ENCODE peak calls at places on chromosomes 16 and 17, in nine cellular contexts. One of them, this sample, is unnamed.

GRCh38 chr16:74606521-74607309 is at the start of gene GLG1:
- DNase-seq in uterus: peak
- DNase-seq in fibroblast of mammary gland: peak
- DNase-seq in adrenal gland: peak
- DNase-seq in tibial nerve: peak
- DNase-seq in CD8-positive, alpha-beta T cell: peak
- DNase-seq in coronary artery: peak
- DNase-seq in mammary epithelial cell: peak
- DNase-seq in Peyer's patch: peak
- DNase-seq in this sample: peak

GRCh38 chr16:73217654-73218053 is 169.7 kb upstream of the ZFHX3 start:
- DNase-seq in uterus: no peak
- DNase-seq in fibroblast of mammary gland: no peak
- DNase-seq in adrenal gland: no peak
- DNase-seq in tibial nerve: no peak
- DNase-seq in CD8-positive, alpha-beta T cell: no peak
- DNase-seq in coronary artery: no peak
- DNase-seq in mammary epithelial cell: no peak
- DNase-seq in Peyer's patch: no peak
- DNase-seq in this sample: no peak

GRCh38 chr17:78163881-78164747 is 4.3 kb upstream of the SYNGR2 start:
- DNase-seq in uterus: no peak
- DNase-seq in fibroblast of mammary gland: no peak
- DNase-seq in adrenal gland: no peak
- DNase-seq in tibial nerve: no peak
- DNase-seq in CD8-positive, alpha-beta T cell: no peak
- DNase-seq in coronary artery: no peak
- DNase-seq in mammary epithelial cell: no peak
- DNase-seq in Peyer's patch: no peak
- DNase-seq in this sample: no peak

GRCh38 chr17:80030730-80031410 is 4.8 kb downstream of the TBC1D16 start:
- DNase-seq in uterus: no peak
- DNase-seq in fibroblast of mammary gland: no peak
- DNase-seq in adrenal gland: no peak
- DNase-seq in tibial nerve: no peak
- DNase-seq in CD8-positive, alpha-beta T cell: no peak
- DNase-seq in coronary artery: no peak
- DNase-seq in mammary epithelial cell: peak
- DNase-seq in Peyer's patch: peak
- DNase-seq in this sample: no peak

GRCh38 chr16:3035972-3036725 is 595 bp downstream of the BICDL2 start:
- DNase-seq in uterus: no peak
- DNase-seq in fibroblast of mammary gland: no peak
- DNase-seq in adrenal gland: no peak
- DNase-seq in tibial nerve: no peak
- DNase-seq in CD8-positive, alpha-beta T cell: no peak
- DNase-seq in coronary artery: no peak
- DNase-seq in mammary epithelial cell: no peak
- DNase-seq in Peyer's patch: no peak
- DNase-seq in this sample: no peak

GRCh38 chr17:39996789-39997188 is 16.2 kb downstream of the PSMD3 start:
- DNase-seq in uterus: no peak
- DNase-seq in fibroblast of mammary gland: no peak
- DNase-seq in adrenal gland: peak
- DNase-seq in tibial nerve: no peak
- DNase-seq in CD8-positive, alpha-beta T cell: no peak
- DNase-seq in coronary artery: no peak
- DNase-seq in mammary epithelial cell: no peak
- DNase-seq in Peyer's patch: no peak
- DNase-seq in this sample: no peak

GRCh38 chr17:71460943-71461342 is 659.9 kb upstream of the SOX9 start:
- DNase-seq in uterus: no peak
- DNase-seq in fibroblast of mammary gland: peak
- DNase-seq in adrenal gland: peak
- DNase-seq in tibial nerve: no peak
- DNase-seq in CD8-positive, alpha-beta T cell: no peak
- DNase-seq in coronary artery: no peak
- DNase-seq in mammary epithelial cell: no peak
- DNase-seq in Peyer's patch: peak
- DNase-seq in this sample: no peak

GRCh38 chr17:48037924-48038323 is 327 bp upstream of the COPZ2 start:
- DNase-seq in uterus: no peak
- DNase-seq in fibroblast of mammary gland: no peak
- DNase-seq in adrenal gland: no peak
- DNase-seq in tibial nerve: no peak
- DNase-seq in CD8-positive, alpha-beta T cell: no peak
- DNase-seq in coronary artery: no peak
- DNase-seq in mammary epithelial cell: no peak
- DNase-seq in Peyer's patch: no peak
- DNase-seq in this sample: no peak

GRCh38 chr16:57318240-57318970 is 33.9 kb upstream of the PLLP start:
- DNase-seq in uterus: no peak
- DNase-seq in fibroblast of mammary gland: no peak
- DNase-seq in adrenal gland: peak
- DNase-seq in tibial nerve: no peak
- DNase-seq in CD8-positive, alpha-beta T cell: no peak
- DNase-seq in coronary artery: peak
- DNase-seq in mammary epithelial cell: no peak
- DNase-seq in Peyer's patch: no peak
- DNase-seq in this sample: no peak

GRCh38 chr16:1639282-1639681 is 27.1 kb downstream of the CRAMP1 start:
- DNase-seq in uterus: no peak
- DNase-seq in fibroblast of mammary gland: no peak
- DNase-seq in adrenal gland: no peak
- DNase-seq in tibial nerve: no peak
- DNase-seq in CD8-positive, alpha-beta T cell: no peak
- DNase-seq in coronary artery: no peak
- DNase-seq in mammary epithelial cell: no peak
- DNase-seq in Peyer's patch: no peak
- DNase-seq in this sample: no peak

GRCh38 chr16:86086471-86086870 is 187.5 kb downstream of the IRF8 start:
- DNase-seq in uterus: no peak
- DNase-seq in fibroblast of mammary gland: no peak
- DNase-seq in adrenal gland: no peak
- DNase-seq in tibial nerve: peak
- DNase-seq in CD8-positive, alpha-beta T cell: no peak
- DNase-seq in coronary artery: no peak
- DNase-seq in mammary epithelial cell: no peak
- DNase-seq in Peyer's patch: peak
- DNase-seq in this sample: no peak

GRCh38 chr17:68775338-68775737 is 174.2 kb upstream of the FAM20A start:
- DNase-seq in uterus: no peak
- DNase-seq in fibroblast of mammary gland: peak
- DNase-seq in adrenal gland: no peak
- DNase-seq in tibial nerve: no peak
- DNase-seq in CD8-positive, alpha-beta T cell: no peak
- DNase-seq in coronary artery: no peak
- DNase-seq in mammary epithelial cell: no peak
- DNase-seq in Peyer's patch: no peak
- DNase-seq in this sample: no peak

GRCh38 chr16:3857189-3858013 is 23.1 kb downstream of the CREBBP start:
- DNase-seq in uterus: peak
- DNase-seq in fibroblast of mammary gland: peak
- DNase-seq in adrenal gland: peak
- DNase-seq in tibial nerve: no peak
- DNase-seq in CD8-positive, alpha-beta T cell: no peak
- DNase-seq in coronary artery: no peak
- DNase-seq in mammary epithelial cell: peak
- DNase-seq in Peyer's patch: peak
- DNase-seq in this sample: peak

GRCh38 chr16:83561876-83562275 is 245.9 kb upstream of the HSBP1 start:
- DNase-seq in uterus: no peak
- DNase-seq in fibroblast of mammary gland: no peak
- DNase-seq in adrenal gland: no peak
- DNase-seq in tibial nerve: no peak
- DNase-seq in CD8-positive, alpha-beta T cell: no peak
- DNase-seq in coronary artery: no peak
- DNase-seq in mammary epithelial cell: peak
- DNase-seq in Peyer's patch: no peak
- DNase-seq in this sample: no peak

GRCh38 chr16:53945996-53946395 is 242.0 kb downstream of the FTO start:
- DNase-seq in uterus: no peak
- DNase-seq in fibroblast of mammary gland: peak
- DNase-seq in adrenal gland: no peak
- DNase-seq in tibial nerve: no peak
- DNase-seq in CD8-positive, alpha-beta T cell: no peak
- DNase-seq in coronary artery: no peak
- DNase-seq in mammary epithelial cell: peak
- DNase-seq in Peyer's patch: no peak
- DNase-seq in this sample: no peak

GRCh38 chr17:47315451-47316266 is 8.1 kb upstream of the EFCAB13 start:
- DNase-seq in uterus: peak
- DNase-seq in fibroblast of mammary gland: peak
- DNase-seq in adrenal gland: peak
- DNase-seq in tibial nerve: no peak
- DNase-seq in CD8-positive, alpha-beta T cell: no peak
- DNase-seq in coronary artery: no peak
- DNase-seq in mammary epithelial cell: peak
- DNase-seq in Peyer's patch: peak
- DNase-seq in this sample: peak

DNA sequence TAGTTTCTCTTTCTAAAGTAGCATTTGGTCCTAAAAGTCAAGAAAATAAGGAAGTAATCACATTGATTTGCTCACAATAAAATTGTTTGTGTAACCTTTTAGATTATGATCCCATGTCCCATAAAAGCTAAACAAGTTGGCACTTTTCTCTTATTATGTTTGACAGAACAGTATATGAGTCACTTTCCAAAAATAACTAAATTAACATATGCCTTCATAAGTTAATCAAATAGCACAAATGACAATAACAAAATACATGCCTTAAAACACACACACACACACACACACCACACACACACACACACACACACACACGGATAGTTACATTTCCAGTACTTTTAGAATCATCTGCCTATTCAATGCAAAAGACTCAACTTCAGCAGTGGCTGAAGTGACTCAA is 2.8 kb downstream of the MED13 start:
- DNase-seq in uterus: no peak
- DNase-seq in fibroblast of mammary gland: peak
- DNase-seq in adrenal gland: no peak
- DNase-seq in tibial nerve: no peak
- DNase-seq in CD8-positive, alpha-beta T cell: no peak
- DNase-seq in coronary artery: no peak
- DNase-seq in mammary epithelial cell: peak
- DNase-seq in Peyer's patch: no peak
- DNase-seq in this sample: no peak
- H3K4me3 ChIP-seq in uterus: peak
- H3K4me3 ChIP-seq in fibroblast of mammary gland: peak
- H3K4me3 ChIP-seq in adrenal gland: peak
- H3K4me3 ChIP-seq in tibial nerve: no peak
- H3K4me3 ChIP-seq in CD8-positive, alpha-beta T cell: no peak
- H3K4me3 ChIP-seq in coronary artery: peak
- H3K4me3 ChIP-seq in mammary epithelial cell: no peak
- H3K4me3 ChIP-seq in Peyer's patch: peak
- H3K4me3 ChIP-seq in this sample: peak

DNA sequence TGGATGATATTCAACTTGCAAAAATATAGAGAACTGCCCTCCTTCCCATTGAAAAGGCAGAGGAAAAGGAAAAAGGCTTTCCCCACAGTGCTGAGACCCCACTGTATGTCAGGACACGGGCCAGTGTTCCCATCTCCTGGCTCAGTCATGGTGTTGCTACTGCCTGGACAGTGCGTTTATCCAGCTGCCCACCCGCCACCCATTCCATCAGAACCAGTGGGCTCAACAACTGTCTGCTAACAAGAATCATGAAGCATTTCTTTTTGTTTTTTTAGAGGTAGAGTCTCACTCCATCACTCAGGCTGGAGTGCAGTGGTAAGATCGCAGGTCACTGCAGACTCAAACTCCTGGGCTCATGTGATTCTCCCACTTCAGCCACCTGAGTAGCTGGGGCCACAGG is 11.3 kb downstream of the FBXO31 start:
- DNase-seq in uterus: no peak
- DNase-seq in fibroblast of mammary gland: no peak
- DNase-seq in adrenal gland: no peak
- DNase-seq in tibial nerve: no peak
- DNase-seq in CD8-positive, alpha-beta T cell: no peak
- DNase-seq in coronary artery: no peak
- DNase-seq in mammary epithelial cell: no peak
- DNase-seq in Peyer's patch: no peak
- DNase-seq in this sample: no peak
- TF ChIP-seq CTCF in uterus: no peak
- TF ChIP-seq CTCF in fibroblast of mammary gland: no peak
- TF ChIP-seq CTCF in adrenal gland: no peak
- TF ChIP-seq CTCF in tibial nerve: no peak
- TF ChIP-seq CTCF in CD8-positive, alpha-beta T cell: no peak
- TF ChIP-seq CTCF in coronary artery: no peak
- TF ChIP-seq CTCF in mammary epithelial cell: no peak
- TF ChIP-seq CTCF in Peyer's patch: no peak
- TF ChIP-seq CTCF in this sample: no peak

GRCh38 chr17:75087558-75088453 is at the start of gene SLC16A5:
- DNase-seq in uterus: peak
- DNase-seq in fibroblast of mammary gland: peak
- DNase-seq in adrenal gland: peak
- DNase-seq in tibial nerve: peak
- DNase-seq in CD8-positive, alpha-beta T cell: peak
- DNase-seq in coronary artery: peak
- DNase-seq in mammary epithelial cell: peak
- DNase-seq in Peyer's patch: peak
- DNase-seq in this sample: no peak

GRCh38 chr17:75087182-75087557 is 584 bp upstream of the SLC16A5 start:
- DNase-seq in uterus: no peak
- DNase-seq in fibroblast of mammary gland: no peak
- DNase-seq in adrenal gland: no peak
- DNase-seq in tibial nerve: no peak
- DNase-seq in CD8-positive, alpha-beta T cell: no peak
- DNase-seq in coronary artery: no peak
- DNase-seq in mammary epithelial cell: no peak
- DNase-seq in Peyer's patch: no peak
- DNase-seq in this sample: no peak

GRCh38 chr17:75090871-75091854 is 3.4 kb downstream of the SLC16A5 start:
- DNase-seq in uterus: no peak
- DNase-seq in fibroblast of mammary gland: no peak
- DNase-seq in adrenal gland: no peak
- DNase-seq in tibial nerve: no peak
- DNase-seq in CD8-positive, alpha-beta T cell: no peak
- DNase-seq in coronary artery: no peak
- DNase-seq in mammary epithelial cell: no peak
- DNase-seq in Peyer's patch: peak
- DNase-seq in this sample: no peak

GRCh38 chr17:75088465-75088895 is 726 bp downstream of the SLC16A5 start:
- DNase-seq in uterus: no peak
- DNase-seq in fibroblast of mammary gland: no peak
- DNase-seq in adrenal gland: no peak
- DNase-seq in tibial nerve: no peak
- DNase-seq in CD8-positive, alpha-beta T cell: no peak
- DNase-seq in coronary artery: no peak
- DNase-seq in mammary epithelial cell: no peak
- DNase-seq in Peyer's patch: no peak
- DNase-seq in this sample: no peak

GRCh38 chr17:75088902-75089417 is 1.2 kb downstream of the SLC16A5 start:
- DNase-seq in uterus: peak
- DNase-seq in fibroblast of mammary gland: peak
- DNase-seq in adrenal gland: no peak
- DNase-seq in tibial nerve: no peak
- DNase-seq in CD8-positive, alpha-beta T cell: no peak
- DNase-seq in coronary artery: no peak
- DNase-seq in mammary epithelial cell: no peak
- DNase-seq in Peyer's patch: peak
- DNase-seq in this sample: no peak
- H3K4me3 ChIP-seq in uterus: no peak
- H3K4me3 ChIP-seq in fibroblast of mammary gland: no peak
- H3K4me3 ChIP-seq in adrenal gland: peak
- H3K4me3 ChIP-seq in tibial nerve: no peak
- H3K4me3 ChIP-seq in CD8-positive, alpha-beta T cell: no peak
- H3K4me3 ChIP-seq in coronary artery: peak
- H3K4me3 ChIP-seq in mammary epithelial cell: no peak
- H3K4me3 ChIP-seq in Peyer's patch: peak
- H3K4me3 ChIP-seq in this sample: no peak

GRCh38 chr16:28042856-28043255 is 20.7 kb downstream of the GSG1L start:
- DNase-seq in uterus: no peak
- DNase-seq in fibroblast of mammary gland: peak
- DNase-seq in adrenal gland: no peak
- DNase-seq in tibial nerve: no peak
- DNase-seq in CD8-positive, alpha-beta T cell: no peak
- DNase-seq in coronary artery: no peak
- DNase-seq in mammary epithelial cell: no peak
- DNase-seq in Peyer's patch: no peak
- DNase-seq in this sample: no peak
- TF ChIP-seq CTCF in uterus: no peak
- TF ChIP-seq CTCF in fibroblast of mammary gland: no peak
- TF ChIP-seq CTCF in adrenal gland: no peak
- TF ChIP-seq CTCF in tibial nerve: no peak
- TF ChIP-seq CTCF in CD8-positive, alpha-beta T cell: no peak
- TF ChIP-seq CTCF in coronary artery: no peak
- TF ChIP-seq CTCF in mammary epithelial cell: no peak
- TF ChIP-seq CTCF in Peyer's patch: no peak
- TF ChIP-seq CTCF in this sample: no peak

This sample was measured in GM12864.